ENCODE peak calls at places on chromosomes 5 and 9, in four cellular contexts. V is heart right ventricle, U is ovary, Z is upper lobe of right lung. H is an unnamed sample.

GRCh38 chr9:29006603-29007002 is 1433.3 kb upstream of the C9orf72 start:
- DNase-seq in V (no peak), U (no peak), Z (no peak), H (no peak)

GRCh38 chr9:123599781-123600180 is 243.8 kb downstream of the CRB2 start:
- DNase-seq in Z (no peak), U (no peak), V (no peak), H (no peak)

GRCh38 chr5:179288101-179288808 is 57.0 kb downstream of the ADAMTS2 start:
- DNase-seq in Z (peak; percentile 46), V (no peak), U (no peak), H (peak; percentile 70)

GRCh38 chr9:83649515-83649914 is 26.6 kb downstream of the IDNK start:
- DNase-seq in U (no peak), V (no peak), Z (no peak), H (no peak)

GRCh38 chr5:175082866-175083590 is 358.6 kb downstream of the MSX2 start:
- DNase-seq in Z (no peak), V (no peak), U (no peak), H (no peak)

GRCh38 chr5:137122558-137122957 is 376.6 kb downstream of the SPOCK1 start:
- DNase-seq in Z (no peak), U (no peak), V (no peak), H (no peak)

GRCh38 chr5:131068893-131069643 is 96.0 kb downstream of the HINT1 start:
- DNase-seq in V (no peak), Z (no peak), U (no peak), H (no peak)

GRCh38 chr9:82781965-82782392 is 281.0 kb downstream of the RASEF start:
- DNase-seq in Z (no peak), V (no peak), U (no peak), H (no peak)

GRCh38 chr9:77011973-77012817 is 7.3 kb upstream of the FOXB2 start:
- DNase-seq in V (peak; percentile 15), U (peak; percentile 49), Z (peak; percentile 81), H (no peak)

GRCh38 chr5:107274576-107274975 is 396.2 kb downstream of the EFNA5 start:
- DNase-seq in U (no peak), V (no peak), Z (no peak), H (no peak)

DNA sequence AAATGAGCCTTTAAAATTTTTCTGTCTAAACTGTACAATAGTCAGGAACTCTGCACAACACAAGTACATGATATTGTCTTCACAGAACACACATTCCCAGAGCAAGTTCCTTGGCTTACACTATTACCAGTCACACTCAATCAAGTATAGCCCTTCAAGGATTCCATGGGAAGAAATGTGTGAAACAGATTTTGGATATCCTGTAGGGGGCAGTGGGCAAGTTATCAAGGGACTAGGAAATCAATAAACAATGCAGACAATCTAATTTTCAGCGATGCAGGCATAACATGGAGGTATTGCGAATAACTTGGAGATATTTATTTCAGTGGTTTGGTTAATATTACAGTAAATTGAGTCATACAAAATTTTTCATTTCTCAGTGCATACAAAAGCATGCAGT is 1171.5 kb upstream of the NUDT12 start:
- DNase-seq in U (no peak), Z (no peak), V (no peak), H (no peak)
- TF ChIP-seq CTCF in U (no peak), Z (no peak), V (no peak), H (peak; percentile 31)

DNA sequence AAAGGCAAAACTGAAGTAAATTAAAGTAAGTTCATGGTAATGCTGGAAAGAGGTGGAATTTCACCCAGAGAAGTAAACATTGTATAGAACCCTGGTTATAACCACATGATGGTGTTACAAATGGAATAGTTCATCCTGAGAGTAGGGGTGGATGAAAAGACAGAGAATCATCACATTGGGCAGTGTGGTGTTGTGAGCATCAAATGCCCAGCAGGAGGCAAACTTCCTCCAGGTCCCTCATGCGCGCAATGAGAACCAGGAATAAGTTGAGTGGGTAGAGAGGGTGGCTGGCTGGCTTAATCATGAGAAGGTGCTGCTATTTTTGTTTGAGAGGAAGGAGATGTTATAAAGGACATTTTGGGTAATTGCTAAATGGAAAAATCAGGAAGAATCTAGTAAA is 163.3 kb upstream of the HMHB1 start:
- DNase-seq in V (no peak), U (no peak), Z (no peak), H (no peak)
- TF ChIP-seq CTCF in V (no peak), U (no peak), Z (peak; percentile 44), H (peak; percentile 53)

DNA sequence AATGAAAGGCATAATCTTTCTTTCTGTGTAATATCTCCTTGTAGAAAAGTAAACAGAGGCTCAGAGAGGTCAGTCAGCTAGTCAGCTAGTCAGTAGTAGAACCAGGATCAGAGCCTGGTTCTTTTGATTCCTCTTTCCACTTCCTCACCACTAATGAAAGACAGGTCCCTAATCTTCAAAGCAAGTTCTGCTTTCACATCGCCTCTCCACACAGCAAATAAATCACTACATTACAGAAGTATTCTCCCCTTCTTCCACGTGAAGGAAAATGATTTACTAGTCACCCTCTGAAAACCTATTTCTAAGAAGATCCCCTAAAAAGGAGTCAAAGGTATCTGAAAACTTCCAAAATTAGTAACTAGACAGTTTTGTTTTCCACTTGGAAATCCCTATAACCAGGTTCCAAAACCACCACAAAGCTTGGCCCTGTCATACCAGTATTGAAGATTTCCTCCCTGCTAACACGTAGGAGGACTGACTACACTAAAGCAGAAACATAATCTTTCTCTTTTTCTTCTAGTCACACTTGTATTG is 140.5 kb upstream of the TARS1 start:
- DNase-seq in Z (no peak), U (no peak), V (no peak), H (no peak)
- TF ChIP-seq CTCF in Z (no peak), U (no peak), V (no peak), H (peak; percentile 35)

DNA sequence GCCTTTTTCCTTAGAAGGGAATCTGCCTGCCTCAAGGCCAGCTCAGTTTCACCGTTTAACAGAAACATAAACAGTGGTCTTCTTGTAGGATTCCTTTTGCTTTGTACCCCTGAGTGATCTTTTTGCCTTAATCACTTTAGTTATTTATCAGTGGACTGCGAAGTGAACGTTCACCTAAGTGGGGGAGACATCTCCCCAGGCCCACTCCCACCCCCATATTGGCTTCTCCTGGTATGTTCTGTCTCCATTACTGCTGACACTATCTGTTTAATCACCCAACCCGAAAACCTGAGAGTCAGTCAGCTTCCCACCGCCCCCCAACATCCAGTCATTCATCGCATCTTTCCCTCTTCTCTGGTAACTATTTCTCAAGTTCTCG is 1.4 kb downstream of the SKP2 start:
- DNase-seq in U (no peak), Z (no peak), V (no peak), H (no peak)
- TF ChIP-seq CTCF in U (no peak), Z (no peak), V (no peak), H (no peak)

GRCh38 chr5:113678924-113679575 is 165.6 kb downstream of the YTHDC2 start:
- DNase-seq in U (no peak), V (no peak), Z (no peak), H (no peak)

GRCh38 chr5:113683211-113683610 is 169.7 kb downstream of the YTHDC2 start:
- DNase-seq in U (no peak), V (no peak), Z (no peak), H (no peak)

GRCh38 chr5:113680534-113680933 is 167.0 kb downstream of the YTHDC2 start:
- DNase-seq in U (no peak), V (no peak), Z (no peak), H (no peak)

GRCh38 chr5:113686599-113686998 is 173.1 kb downstream of the YTHDC2 start:
- DNase-seq in U (no peak), Z (no peak), V (no peak), H (no peak)

DNA sequence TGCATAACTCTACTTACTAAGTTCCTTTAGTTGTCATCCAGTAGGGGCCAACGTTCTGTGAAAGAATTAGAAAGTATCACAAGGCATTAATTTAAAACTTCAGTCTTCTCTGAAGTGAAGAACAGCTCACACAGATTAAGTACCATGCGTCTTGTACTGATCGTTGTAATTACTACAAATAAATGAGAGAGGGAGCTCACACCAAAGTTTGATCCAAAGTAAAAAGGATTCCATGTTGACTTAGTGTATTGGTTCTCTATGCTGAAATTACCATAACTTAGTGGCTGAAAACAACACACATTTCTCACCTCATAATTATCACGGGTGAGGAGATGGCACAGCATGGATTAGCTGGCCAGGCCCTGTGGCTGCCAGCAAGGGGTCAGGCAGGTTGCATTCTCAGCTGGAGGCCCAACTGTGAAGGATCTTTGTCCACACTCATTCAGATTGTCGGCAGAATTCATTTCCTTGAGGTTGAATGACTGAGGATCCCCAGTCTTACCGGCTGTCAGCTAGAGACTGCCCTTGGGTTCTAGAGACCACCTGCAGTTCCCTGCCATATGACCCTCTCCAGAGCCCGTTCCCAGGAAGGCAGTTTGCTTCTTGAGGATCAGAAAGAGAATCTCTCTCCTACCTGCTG is 169.1 kb downstream of the YTHDC2 start:
- DNase-seq in Z (no peak), V (no peak), U (no peak), H (no peak)
- TF ChIP-seq CTCF in Z (no peak), V (no peak), U (no peak), H (peak; percentile 60)

DNA sequence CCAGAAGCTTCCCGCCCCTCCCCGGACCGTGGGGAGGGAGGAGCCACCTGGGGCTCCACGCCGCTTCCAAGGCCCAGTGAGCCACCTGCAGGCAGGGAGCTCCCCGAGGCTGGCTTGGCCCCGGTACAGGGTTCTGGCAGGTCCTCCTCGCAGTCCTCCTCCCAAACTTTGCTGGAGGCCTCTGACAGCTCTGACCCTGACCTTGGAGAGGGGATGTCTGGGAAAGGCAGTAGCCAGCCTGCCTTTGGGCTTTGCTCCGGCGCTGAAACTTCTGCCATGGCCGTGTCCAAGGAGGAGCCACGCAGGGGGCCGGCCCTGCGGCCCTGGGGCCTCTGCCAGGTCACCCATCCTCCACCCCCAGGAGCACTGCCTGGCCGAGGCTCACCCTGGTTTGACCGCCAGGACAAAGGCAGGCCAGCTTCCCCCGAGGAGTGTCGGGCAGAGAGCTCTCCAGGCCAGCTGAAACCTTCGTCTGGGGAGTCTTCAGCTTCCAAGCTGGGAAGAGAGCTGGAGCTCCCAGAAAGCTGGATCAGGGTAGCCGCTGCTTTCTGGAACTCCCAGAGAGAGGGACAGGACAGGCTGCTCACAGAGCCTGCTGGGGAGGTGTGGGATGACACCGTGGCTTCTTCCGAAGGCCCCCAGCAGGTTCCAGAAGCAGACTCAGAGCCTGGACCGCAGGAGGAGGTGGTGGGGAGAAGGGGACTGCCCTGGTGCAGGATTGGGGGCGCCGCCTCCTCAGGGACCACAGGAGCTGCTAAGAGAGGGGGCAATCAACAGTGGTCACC is 9.0 kb upstream of the QSOX2 start:
- DNase-seq in V (no peak), U (peak; percentile 67), Z (no peak), H (no peak)
- TF ChIP-seq CTCF in V (no peak), U (no peak), Z (no peak), H (no peak)

H was measured in chondrocyte.